ENCODE peak calls at places on chromosomes 1 and 21, in five cellular contexts. One of them, this sample, is unnamed.
A peak's percentile ranks its signal among the peaks of the same experiment; 100 is the strongest.

GRCh38 chr1:172682812-172683211 is 23.9 kb downstream of the FASLG start:
- DNase-seq in MV-4-11: no peak
- DNase-seq in LHCN-M2: no peak
- DNase-seq in NCI-H1092 treated with DMSO at 0.1 percent for 48 hours: no peak
- DNase-seq in NCI-H524: no peak
- DNase-seq in this sample: no peak

GRCh38 chr1:183945432-183946308 is 91.9 kb downstream of the COLGALT2 start:
- DNase-seq in MV-4-11: peak; percentile 88
- DNase-seq in LHCN-M2: peak; percentile 82
- DNase-seq in NCI-H1092 treated with DMSO at 0.1 percent for 48 hours: no peak
- DNase-seq in NCI-H524: no peak
- DNase-seq in this sample: no peak

GRCh38 chr21:42654913-42655796 is 1.7 kb downstream of the PDE9A start:
- DNase-seq in MV-4-11: no peak
- DNase-seq in LHCN-M2: no peak
- DNase-seq in NCI-H1092 treated with DMSO at 0.1 percent for 48 hours: no peak
- DNase-seq in NCI-H524: no peak
- DNase-seq in this sample: no peak

GRCh38 chr1:239361403-239361802 is 25.0 kb upstream of the CHRM3 start:
- DNase-seq in MV-4-11: no peak
- DNase-seq in LHCN-M2: peak; percentile 55
- DNase-seq in NCI-H1092 treated with DMSO at 0.1 percent for 48 hours: no peak
- DNase-seq in NCI-H524: no peak
- DNase-seq in this sample: no peak

GRCh38 chr1:1678581-1679380 is 13.8 kb downstream of the SLC35E2B start:
- DNase-seq in MV-4-11: no peak
- DNase-seq in LHCN-M2: no peak
- DNase-seq in NCI-H1092 treated with DMSO at 0.1 percent for 48 hours: no peak
- DNase-seq in NCI-H524: no peak
- DNase-seq in this sample: no peak

GRCh38 chr1:204115128-204115527 is 36.7 kb downstream of the ETNK2 start:
- DNase-seq in MV-4-11: no peak
- DNase-seq in LHCN-M2: no peak
- DNase-seq in NCI-H1092 treated with DMSO at 0.1 percent for 48 hours: no peak
- DNase-seq in NCI-H524: no peak
- DNase-seq in this sample: no peak

GRCh38 chr1:59619576-59619975 is 195.2 kb upstream of the HOOK1 start:
- DNase-seq in MV-4-11: no peak
- DNase-seq in LHCN-M2: no peak
- DNase-seq in NCI-H1092 treated with DMSO at 0.1 percent for 48 hours: no peak
- DNase-seq in NCI-H524: no peak
- DNase-seq in this sample: no peak

GRCh38 chr1:183180634-183181056 is 5.4 kb upstream of the LAMC2 start:
- DNase-seq in MV-4-11: no peak
- DNase-seq in LHCN-M2: peak; percentile 90
- DNase-seq in NCI-H1092 treated with DMSO at 0.1 percent for 48 hours: no peak
- DNase-seq in NCI-H524: no peak
- DNase-seq in this sample: no peak

GRCh38 chr21:32364801-32365200 is 28.0 kb downstream of the URB1 start:
- DNase-seq in MV-4-11: no peak
- DNase-seq in LHCN-M2: no peak
- DNase-seq in NCI-H1092 treated with DMSO at 0.1 percent for 48 hours: no peak
- DNase-seq in NCI-H524: no peak
- DNase-seq in this sample: no peak

GRCh38 chr1:107926436-107927080 is 38.4 kb downstream of the VAV3 start:
- DNase-seq in MV-4-11: peak; percentile 54
- DNase-seq in LHCN-M2: peak; percentile 35
- DNase-seq in NCI-H1092 treated with DMSO at 0.1 percent for 48 hours: no peak
- DNase-seq in NCI-H524: no peak
- DNase-seq in this sample: no peak